ENCODE peak calls at places on chromosomes 6 and 20, in ten cellular contexts. L is cardiac muscle cell; R is Peyer's patch; P is effector memory CD4-positive, alpha-beta T cell; M is neuronal stem cell; O is iPS DF 6.9; T is esophagus squamous epithelium; Q is gastrocnemius medialis; B is CD4-positive, alpha-beta T cell; V is lower lobe of right lung. Y is an unnamed sample. For H3K9me3, the result is how much of the 10 kb centered on the place peaks cover.

GRCh38 chr6:71394001-71394432 is 105.4 kb downstream of the OGFRL1 start:
- DNase-seq in L (peak), R (no peak), P (no peak), M (no peak), O (no peak), T (no peak), Q (no peak), B (no peak), V (no peak), Y (no peak)

GRCh38 chr6:6803180-6803978 is 214.9 kb downstream of the LY86 start:
- DNase-seq in L (no peak), R (peak), P (no peak), M (no peak), O (no peak), T (peak), Q (no peak), B (no peak), V (peak), Y (peak)

GRCh38 chr6:90197854-90198496 is 98.7 kb downstream of the BACH2 start:
- DNase-seq in L (peak), R (no peak), P (no peak), M (no peak), O (no peak), T (no peak), Q (peak), B (no peak), V (peak), Y (no peak)

GRCh38 chr20:23293689-23294088 is 56.9 kb upstream of the NXT1 start:
- DNase-seq in L (no peak), R (peak), P (no peak), M (no peak), O (no peak), T (no peak), Q (peak), B (no peak), V (no peak), Y (no peak)

GRCh38 chr6:23752414-23752813 is 373.6 kb upstream of the NRSN1 start:
- DNase-seq in L (no peak), R (no peak), P (no peak), M (no peak), O (no peak), T (no peak), Q (no peak), B (no peak), V (no peak), Y (no peak)

GRCh38 chr20:59771506-59772372 is 161.7 kb downstream of the SYCP2 start:
- DNase-seq in L (no peak), R (peak), P (no peak), M (no peak), O (no peak), T (no peak), Q (no peak), B (no peak), V (no peak), Y (peak)

GRCh38 chr20:38199506-38200390 is 34.7 kb upstream of the TGM2 start:
- DNase-seq in L (peak), R (peak), P (no peak), M (no peak), O (no peak), T (no peak), Q (no peak), B (no peak), V (no peak), Y (no peak)

GRCh38 chr6:10962673-10963072 is 75.8 kb downstream of the SYCP2L start:
- DNase-seq in L (peak), R (no peak), P (no peak), M (no peak), O (no peak), T (no peak), Q (no peak), B (no peak), V (no peak), Y (no peak)

GRCh38 chr6:126033696-126034095 is 47.4 kb downstream of the TRMT11 start:
- DNase-seq in L (peak), R (peak), P (no peak), M (peak), O (no peak), T (no peak), Q (no peak), B (no peak), V (no peak), Y (no peak)

GRCh38 chr6:63676412-63677114 is 41.0 kb downstream of the PHF3 start:
- DNase-seq in L (peak), R (no peak), P (no peak), M (no peak), O (no peak), T (no peak), Q (no peak), B (no peak), V (no peak), Y (no peak)

GRCh38 chr6:150813993-150814359 is 51.5 kb upstream of the MTHFD1L start:
- DNase-seq in L (no peak), R (no peak), P (no peak), M (no peak), O (no peak), T (no peak), Q (no peak), B (no peak), V (no peak), Y (no peak)

GRCh38 chr6:100117680-100118079 is 123.7 kb upstream of the MCHR2 start:
- DNase-seq in L (no peak), R (no peak), P (no peak), M (no peak), O (no peak), T (no peak), Q (no peak), B (no peak), V (no peak), Y (no peak)

GRCh38 chr20:51930775-51931174 is 128.5 kb upstream of the SALL4 start:
- DNase-seq in L (peak), R (no peak), P (no peak), M (no peak), O (no peak), T (no peak), Q (no peak), B (no peak), V (no peak), Y (no peak)

GRCh38 chr6:16494781-16495180 is 256.4 kb downstream of the GMPR start:
- DNase-seq in L (no peak), R (no peak), P (no peak), M (no peak), O (no peak), T (no peak), Q (no peak), B (no peak), V (no peak), Y (no peak)

GRCh38 chr6:113411006-113411405 is 446.1 kb upstream of the MARCKS start:
- DNase-seq in L (peak), R (no peak), P (no peak), M (no peak), O (no peak), T (no peak), Q (no peak), B (no peak), V (no peak), Y (no peak)

DNA sequence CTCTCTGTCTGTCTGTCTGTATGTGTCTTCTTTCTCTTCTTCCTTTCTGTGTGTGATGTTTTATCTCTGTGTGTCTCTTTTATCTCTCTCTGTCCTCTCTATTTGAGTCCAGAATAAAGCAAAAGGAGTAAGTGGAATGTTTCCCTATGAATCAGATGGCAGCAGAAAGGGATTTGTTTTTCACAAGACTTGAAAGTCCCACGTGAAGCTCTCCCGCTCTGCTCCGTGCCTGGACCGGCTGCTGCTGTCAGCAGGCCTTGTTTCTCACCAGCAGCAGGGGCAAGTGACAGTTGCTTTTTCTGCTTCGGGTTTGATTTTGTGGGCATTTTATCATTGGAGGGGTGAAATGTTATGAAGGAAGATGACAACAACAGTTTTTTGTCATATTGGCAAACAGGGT is 212.7 kb downstream of the PACRG start:
- DNase-seq in L (peak), R (no peak), P (no peak), M (no peak), O (no peak), T (no peak), Q (no peak), B (no peak), V (no peak), Y (no peak)
- H3K9me3 ChIP-seq in L (under half), R (under half), P (under half), M (under half), O (under half), T (under half), Q (under half), B (under half), V (under half), Y (under half)

GRCh38 chr6:45794465-45794864 is 221.2 kb downstream of the CLIC5 start:
- DNase-seq in L (no peak), R (no peak), P (no peak), M (no peak), O (no peak), T (no peak), Q (no peak), B (no peak), V (no peak), Y (no peak)

GRCh38 chr6:45789238-45789637 is 226.4 kb downstream of the CLIC5 start:
- DNase-seq in L (no peak), R (no peak), P (no peak), M (no peak), O (no peak), T (no peak), Q (no peak), B (no peak), V (no peak), Y (no peak)

GRCh38 chr6:45795678-45796077 is 220.0 kb downstream of the CLIC5 start:
- DNase-seq in L (no peak), R (no peak), P (no peak), M (no peak), O (no peak), T (no peak), Q (no peak), B (no peak), V (no peak), Y (no peak)

GRCh38 chr6:45791181-45791580 is 224.5 kb downstream of the CLIC5 start:
- DNase-seq in L (peak), R (no peak), P (no peak), M (no peak), O (no peak), T (no peak), Q (no peak), B (no peak), V (no peak), Y (no peak)

GRCh38 chr6:45791600-45792168 is 224.0 kb downstream of the CLIC5 start:
- DNase-seq in L (peak), R (no peak), P (no peak), M (no peak), O (no peak), T (no peak), Q (no peak), B (no peak), V (no peak), Y (no peak)
- H3K9me3 ChIP-seq in L (under half), R (under half), P (under half), M (under half), O (under half), T (under half), Q (under half), B (under half), V (under half), Y (under half)

GRCh38 chr6:37142047-37142614 is 27.8 kb upstream of the PIM1 start:
- DNase-seq in L (peak), R (no peak), P (no peak), M (no peak), O (no peak), T (no peak), Q (no peak), B (no peak), V (no peak), Y (no peak)
- H3K9me3 ChIP-seq in L (under half), R (under half), P (under half), M (under half), O (under half), T (under half), Q (under half), B (under half), V (under half), Y (under half)

DNA sequence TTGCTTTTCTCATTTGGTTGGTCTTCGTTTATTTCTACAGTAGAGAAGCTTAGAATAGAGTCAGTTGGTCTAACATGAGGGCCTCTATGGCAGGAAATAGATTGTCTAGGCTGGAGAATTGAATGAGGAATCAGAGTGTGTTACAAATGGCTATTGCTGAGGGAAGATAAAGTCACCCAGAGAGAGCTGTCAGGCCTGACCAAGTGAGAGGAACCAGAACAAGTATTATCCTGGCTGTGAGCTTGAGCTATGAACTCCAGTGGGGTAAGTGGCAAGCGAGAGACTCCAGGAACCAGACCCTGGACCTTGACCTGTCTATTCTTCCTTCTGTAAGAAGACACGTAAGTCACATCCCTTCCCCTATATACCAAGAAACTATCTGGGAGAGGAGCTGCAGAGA is 353.1 kb downstream of the CD83 start:
- DNase-seq in L (no peak), R (no peak), P (no peak), M (no peak), O (no peak), T (no peak), Q (no peak), B (no peak), V (no peak), Y (no peak)
- H3K9me3 ChIP-seq in L (under half), R (under half), P (under half), M (under half), O (under half), T (under half), Q (under half), B (under half), V (under half), Y (under half)

DNA sequence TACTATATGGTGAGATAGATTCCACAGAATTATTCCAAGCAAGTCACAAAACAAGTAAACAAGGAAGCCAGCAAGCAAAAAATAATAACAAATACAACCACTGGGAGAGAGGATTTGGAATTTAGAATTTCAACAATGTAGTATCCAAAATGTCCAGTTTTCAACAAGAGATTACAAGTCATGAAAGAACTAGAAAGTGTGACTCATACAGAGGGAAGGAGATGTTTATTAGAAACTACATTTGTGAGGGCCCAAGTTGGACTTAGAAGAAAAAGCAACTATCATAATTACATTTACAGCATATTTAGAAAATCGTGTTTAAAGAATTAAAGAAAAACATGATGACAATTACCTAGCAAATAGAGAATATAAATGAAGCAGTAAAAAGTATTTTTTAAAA is 494.6 kb upstream of the ID4 start:
- DNase-seq in L (peak), R (no peak), P (no peak), M (no peak), O (no peak), T (no peak), Q (no peak), B (no peak), V (no peak), Y (no peak)
- H3K9me3 ChIP-seq in L (under half), R (under half), P (under half), M (under half), O (under half), T (under half), Q (under half), B (under half), V (under half), Y (under half)

DNA sequence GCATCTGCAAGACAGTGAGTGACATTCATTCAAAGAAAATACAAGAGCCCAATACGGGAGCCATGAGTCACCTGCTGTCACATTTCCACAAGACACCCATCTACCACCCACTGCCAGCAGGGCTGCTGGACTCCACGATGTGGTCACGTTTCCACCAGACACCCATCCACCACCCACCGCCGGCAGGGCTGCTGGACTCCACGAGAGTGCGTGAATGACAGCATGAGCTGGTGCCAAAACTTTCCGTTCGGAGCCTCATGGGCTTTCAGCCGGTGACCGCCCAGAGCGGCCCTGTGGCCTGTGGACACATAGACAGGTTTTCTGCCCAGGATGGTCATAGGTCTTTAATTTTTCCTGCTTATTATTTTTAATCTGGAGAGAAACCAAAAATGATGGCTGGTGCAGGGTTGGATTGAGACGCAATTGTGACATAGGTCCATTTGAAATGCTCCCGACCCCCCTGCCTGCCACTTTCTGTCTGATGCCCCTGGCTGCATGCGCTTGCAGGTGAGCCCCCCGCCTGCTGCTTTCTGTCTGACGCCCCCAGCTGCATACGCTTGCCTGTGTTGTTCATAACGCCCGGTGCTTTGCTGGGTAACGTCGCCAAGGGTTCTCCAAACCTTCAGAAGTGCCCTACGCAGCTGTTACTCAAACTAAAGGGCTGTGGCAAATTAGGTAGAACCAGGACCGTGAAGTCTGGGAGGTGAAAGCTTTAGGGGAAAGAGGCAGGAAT is 59.1 kb upstream of the SMOC2 start:
- DNase-seq in L (no peak), R (no peak), P (no peak), M (no peak), O (no peak), T (no peak), Q (no peak), B (no peak), V (no peak), Y (no peak)
- H3K9me3 ChIP-seq in L (under half), R (under half), P (under half), M (under half), O (under half), T (under half), Q (under half), B (under half), V (under half), Y (under half)

GRCh38 chr6:170128811-170129681 is 161.8 kb downstream of the DLL1 start:
- DNase-seq in L (no peak), R (peak), P (no peak), M (no peak), O (no peak), T (no peak), Q (no peak), B (no peak), V (no peak), Y (peak)
- H3K9me3 ChIP-seq in L (under half), R (under half), P (under half), M (under half), O (under half), T (under half), Q (under half), B (under half), V (under half), Y (under half)

DNA sequence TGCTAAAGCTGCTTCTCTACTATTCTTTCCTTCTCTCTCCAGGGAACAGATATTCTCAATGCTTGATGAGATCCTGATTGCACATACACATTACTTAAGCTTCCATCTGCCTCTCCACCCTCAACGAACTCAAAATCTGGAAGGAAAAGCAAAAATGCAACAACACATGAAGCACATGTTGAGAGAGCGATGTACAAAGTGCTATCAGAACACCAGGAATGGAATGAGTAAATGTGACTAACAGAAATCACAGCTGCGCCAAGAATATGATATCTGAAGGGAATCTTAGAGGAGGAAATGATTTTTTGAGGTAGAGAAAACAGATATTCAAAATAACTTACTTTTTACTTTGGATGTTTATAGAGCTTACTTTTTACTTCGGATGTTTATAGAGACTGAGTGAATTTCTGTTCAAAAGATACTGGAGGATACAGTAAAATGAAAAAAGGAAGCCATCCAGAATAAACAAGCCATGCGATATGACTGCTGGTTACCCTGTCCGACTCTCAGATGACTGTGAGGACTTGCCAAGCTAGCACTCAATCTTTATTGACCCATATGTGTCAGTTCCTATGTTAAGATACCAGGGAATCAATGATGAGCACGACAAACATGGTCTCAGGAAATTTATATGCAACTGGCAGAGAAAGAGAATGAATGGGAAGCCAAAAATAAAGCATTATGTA is 101.9 kb downstream of the SMLR1 start:
- DNase-seq in L (peak), R (no peak), P (no peak), M (no peak), O (no peak), T (no peak), Q (no peak), B (no peak), V (no peak), Y (no peak)
- H3K9me3 ChIP-seq in L (under half), R (under half), P (under half), M (under half), O (under half), T (under half), Q (under half), B (under half), V (under half), Y (under half)

GRCh38 chr6:4396032-4396431 is 260.7 kb upstream of the ECI2 start:
- DNase-seq in L (no peak), R (no peak), P (no peak), M (no peak), O (no peak), T (no peak), Q (no peak), B (no peak), V (no peak), Y (no peak)

GRCh38 chr6:4394786-4395185 is 259.4 kb upstream of the ECI2 start:
- DNase-seq in L (no peak), R (no peak), P (no peak), M (no peak), O (no peak), T (no peak), Q (no peak), B (no peak), V (no peak), Y (no peak)

GRCh38 chr6:4398806-4399205 is 263.4 kb upstream of the ECI2 start:
- DNase-seq in L (no peak), R (no peak), P (no peak), M (no peak), O (no peak), T (no peak), Q (no peak), B (no peak), V (no peak), Y (no peak)

GRCh38 chr6:4397307-4397706 is 261.9 kb upstream of the ECI2 start:
- DNase-seq in L (no peak), R (no peak), P (no peak), M (no peak), O (no peak), T (no peak), Q (peak), B (no peak), V (no peak), Y (no peak)

GRCh38 chr6:4395386-4395785 is 260.0 kb upstream of the ECI2 start:
- DNase-seq in L (no peak), R (no peak), P (no peak), M (no peak), O (no peak), T (no peak), Q (no peak), B (no peak), V (no peak), Y (no peak)
- H3K9me3 ChIP-seq in L (under half), R (under half), P (under half), M (under half), O (under half), T (under half), Q (under half), B (under half), V (under half), Y (under half)